ENCODE peak calls at places on chromosomes 12 and 14, in nine cellular contexts. One of them, this sample, is unnamed.

GRCh38 chr12:124480469-124481256 is 86.7 kb downstream of the NCOR2 start:
- DNase-seq in stimulated activated CD4-positive, alpha-beta T cell treated with anti-CD3 and anti-CD28 coated beads, Interleukin-2, amount 100 ng/mL, for 24 hours: peak
- DNase-seq in aorta: no peak
- DNase-seq in smooth muscle cell of the brain vasculature: peak
- DNase-seq in RWPE1: peak
- DNase-seq in epithelial cell of esophagus: no peak
- DNase-seq in kidney epithelial cell: peak
- DNase-seq in psoas muscle: peak
- DNase-seq in Karpas-422: no peak
- DNase-seq in this sample: no peak

GRCh38 chr12:50725011-50725899 is 38.6 kb upstream of the ATF1 start:
- DNase-seq in stimulated activated CD4-positive, alpha-beta T cell treated with anti-CD3 and anti-CD28 coated beads, Interleukin-2, amount 100 ng/mL, for 24 hours: no peak
- DNase-seq in aorta: no peak
- DNase-seq in smooth muscle cell of the brain vasculature: no peak
- DNase-seq in RWPE1: no peak
- DNase-seq in epithelial cell of esophagus: no peak
- DNase-seq in kidney epithelial cell: no peak
- DNase-seq in psoas muscle: no peak
- DNase-seq in Karpas-422: no peak
- DNase-seq in this sample: no peak

GRCh38 chr14:53399057-53399456 is 245.9 kb upstream of the DDHD1 start:
- DNase-seq in stimulated activated CD4-positive, alpha-beta T cell treated with anti-CD3 and anti-CD28 coated beads, Interleukin-2, amount 100 ng/mL, for 24 hours: no peak
- DNase-seq in aorta: no peak
- DNase-seq in smooth muscle cell of the brain vasculature: peak
- DNase-seq in RWPE1: peak
- DNase-seq in epithelial cell of esophagus: peak
- DNase-seq in kidney epithelial cell: no peak
- DNase-seq in psoas muscle: no peak
- DNase-seq in Karpas-422: no peak
- DNase-seq in this sample: no peak

GRCh38 chr12:112317481-112317880 is 64.8 kb downstream of the HECTD4 start:
- DNase-seq in stimulated activated CD4-positive, alpha-beta T cell treated with anti-CD3 and anti-CD28 coated beads, Interleukin-2, amount 100 ng/mL, for 24 hours: no peak
- DNase-seq in aorta: no peak
- DNase-seq in smooth muscle cell of the brain vasculature: no peak
- DNase-seq in RWPE1: no peak
- DNase-seq in epithelial cell of esophagus: no peak
- DNase-seq in kidney epithelial cell: no peak
- DNase-seq in psoas muscle: no peak
- DNase-seq in Karpas-422: no peak
- DNase-seq in this sample: no peak

GRCh38 chr14:65228436-65228835 is 126.1 kb upstream of the MAX start:
- DNase-seq in stimulated activated CD4-positive, alpha-beta T cell treated with anti-CD3 and anti-CD28 coated beads, Interleukin-2, amount 100 ng/mL, for 24 hours: no peak
- DNase-seq in aorta: no peak
- DNase-seq in smooth muscle cell of the brain vasculature: no peak
- DNase-seq in RWPE1: no peak
- DNase-seq in epithelial cell of esophagus: no peak
- DNase-seq in kidney epithelial cell: no peak
- DNase-seq in psoas muscle: no peak
- DNase-seq in Karpas-422: peak
- DNase-seq in this sample: no peak

GRCh38 chr12:49507139-49507538 is 31.7 kb upstream of the KCNH3 start:
- DNase-seq in stimulated activated CD4-positive, alpha-beta T cell treated with anti-CD3 and anti-CD28 coated beads, Interleukin-2, amount 100 ng/mL, for 24 hours: no peak
- DNase-seq in aorta: no peak
- DNase-seq in smooth muscle cell of the brain vasculature: no peak
- DNase-seq in RWPE1: peak
- DNase-seq in epithelial cell of esophagus: peak
- DNase-seq in kidney epithelial cell: peak
- DNase-seq in psoas muscle: no peak
- DNase-seq in Karpas-422: no peak
- DNase-seq in this sample: no peak

GRCh38 chr12:96883571-96883970 is 23.5 kb upstream of the NEDD1 start:
- DNase-seq in stimulated activated CD4-positive, alpha-beta T cell treated with anti-CD3 and anti-CD28 coated beads, Interleukin-2, amount 100 ng/mL, for 24 hours: no peak
- DNase-seq in aorta: no peak
- DNase-seq in smooth muscle cell of the brain vasculature: no peak
- DNase-seq in RWPE1: no peak
- DNase-seq in epithelial cell of esophagus: no peak
- DNase-seq in kidney epithelial cell: no peak
- DNase-seq in psoas muscle: no peak
- DNase-seq in Karpas-422: no peak
- DNase-seq in this sample: no peak

GRCh38 chr12:6607751-6608591 is 792 bp upstream of the CHD4 start:
- DNase-seq in stimulated activated CD4-positive, alpha-beta T cell treated with anti-CD3 and anti-CD28 coated beads, Interleukin-2, amount 100 ng/mL, for 24 hours: peak
- DNase-seq in aorta: no peak
- DNase-seq in smooth muscle cell of the brain vasculature: no peak
- DNase-seq in RWPE1: peak
- DNase-seq in epithelial cell of esophagus: peak
- DNase-seq in kidney epithelial cell: no peak
- DNase-seq in psoas muscle: peak
- DNase-seq in Karpas-422: peak
- DNase-seq in this sample: no peak

GRCh38 chr12:1318327-1319031 is 275.9 kb downstream of the FBXL14 start:
- DNase-seq in stimulated activated CD4-positive, alpha-beta T cell treated with anti-CD3 and anti-CD28 coated beads, Interleukin-2, amount 100 ng/mL, for 24 hours: no peak
- DNase-seq in aorta: no peak
- DNase-seq in smooth muscle cell of the brain vasculature: no peak
- DNase-seq in RWPE1: no peak
- DNase-seq in epithelial cell of esophagus: peak
- DNase-seq in kidney epithelial cell: no peak
- DNase-seq in psoas muscle: no peak
- DNase-seq in Karpas-422: peak
- DNase-seq in this sample: no peak

GRCh38 chr14:23951590-23952143 is 1.9 kb upstream of the DHRS4 start:
- DNase-seq in stimulated activated CD4-positive, alpha-beta T cell treated with anti-CD3 and anti-CD28 coated beads, Interleukin-2, amount 100 ng/mL, for 24 hours: no peak
- DNase-seq in aorta: no peak
- DNase-seq in smooth muscle cell of the brain vasculature: no peak
- DNase-seq in RWPE1: no peak
- DNase-seq in epithelial cell of esophagus: no peak
- DNase-seq in kidney epithelial cell: no peak
- DNase-seq in psoas muscle: no peak
- DNase-seq in Karpas-422: no peak
- DNase-seq in this sample: no peak

GRCh38 chr14:93764211-93764659 is 24.1 kb downstream of the PRIMA1 start:
- DNase-seq in stimulated activated CD4-positive, alpha-beta T cell treated with anti-CD3 and anti-CD28 coated beads, Interleukin-2, amount 100 ng/mL, for 24 hours: no peak
- DNase-seq in aorta: no peak
- DNase-seq in smooth muscle cell of the brain vasculature: no peak
- DNase-seq in RWPE1: peak
- DNase-seq in epithelial cell of esophagus: no peak
- DNase-seq in kidney epithelial cell: no peak
- DNase-seq in psoas muscle: no peak
- DNase-seq in Karpas-422: no peak
- DNase-seq in this sample: no peak

GRCh38 chr14:68182492-68182891 is 362.9 kb downstream of the RAD51B start:
- DNase-seq in stimulated activated CD4-positive, alpha-beta T cell treated with anti-CD3 and anti-CD28 coated beads, Interleukin-2, amount 100 ng/mL, for 24 hours: peak
- DNase-seq in aorta: no peak
- DNase-seq in smooth muscle cell of the brain vasculature: no peak
- DNase-seq in RWPE1: no peak
- DNase-seq in epithelial cell of esophagus: no peak
- DNase-seq in kidney epithelial cell: no peak
- DNase-seq in psoas muscle: no peak
- DNase-seq in Karpas-422: no peak
- DNase-seq in this sample: no peak

GRCh38 chr14:23644919-23645336 is 8.8 kb downstream of the DHRS2 start:
- DNase-seq in stimulated activated CD4-positive, alpha-beta T cell treated with anti-CD3 and anti-CD28 coated beads, Interleukin-2, amount 100 ng/mL, for 24 hours: no peak
- DNase-seq in aorta: no peak
- DNase-seq in smooth muscle cell of the brain vasculature: no peak
- DNase-seq in RWPE1: no peak
- DNase-seq in epithelial cell of esophagus: no peak
- DNase-seq in kidney epithelial cell: no peak
- DNase-seq in psoas muscle: no peak
- DNase-seq in Karpas-422: no peak
- DNase-seq in this sample: no peak

GRCh38 chr14:73025544-73025943 is 1.4 kb downstream of the ZFYVE1 start:
- DNase-seq in stimulated activated CD4-positive, alpha-beta T cell treated with anti-CD3 and anti-CD28 coated beads, Interleukin-2, amount 100 ng/mL, for 24 hours: no peak
- DNase-seq in aorta: no peak
- DNase-seq in smooth muscle cell of the brain vasculature: no peak
- DNase-seq in RWPE1: no peak
- DNase-seq in epithelial cell of esophagus: peak
- DNase-seq in kidney epithelial cell: no peak
- DNase-seq in psoas muscle: no peak
- DNase-seq in Karpas-422: peak
- DNase-seq in this sample: no peak

GRCh38 chr12:40802656-40803055 is 110.4 kb downstream of the CNTN1 start:
- DNase-seq in stimulated activated CD4-positive, alpha-beta T cell treated with anti-CD3 and anti-CD28 coated beads, Interleukin-2, amount 100 ng/mL, for 24 hours: no peak
- DNase-seq in aorta: no peak
- DNase-seq in smooth muscle cell of the brain vasculature: no peak
- DNase-seq in RWPE1: no peak
- DNase-seq in epithelial cell of esophagus: no peak
- DNase-seq in kidney epithelial cell: no peak
- DNase-seq in psoas muscle: no peak
- DNase-seq in Karpas-422: no peak
- DNase-seq in this sample: no peak

GRCh38 chr14:76236172-76237130 is 84.7 kb downstream of the GPATCH2L start:
- DNase-seq in stimulated activated CD4-positive, alpha-beta T cell treated with anti-CD3 and anti-CD28 coated beads, Interleukin-2, amount 100 ng/mL, for 24 hours: no peak
- DNase-seq in aorta: no peak
- DNase-seq in smooth muscle cell of the brain vasculature: no peak
- DNase-seq in RWPE1: no peak
- DNase-seq in epithelial cell of esophagus: no peak
- DNase-seq in kidney epithelial cell: no peak
- DNase-seq in psoas muscle: no peak
- DNase-seq in Karpas-422: no peak
- DNase-seq in this sample: no peak

GRCh38 chr12:79983969-79984629 is 49.2 kb upstream of the PPP1R12A start:
- DNase-seq in stimulated activated CD4-positive, alpha-beta T cell treated with anti-CD3 and anti-CD28 coated beads, Interleukin-2, amount 100 ng/mL, for 24 hours: no peak
- DNase-seq in aorta: no peak
- DNase-seq in smooth muscle cell of the brain vasculature: no peak
- DNase-seq in RWPE1: peak
- DNase-seq in epithelial cell of esophagus: peak
- DNase-seq in kidney epithelial cell: no peak
- DNase-seq in psoas muscle: no peak
- DNase-seq in Karpas-422: no peak
- DNase-seq in this sample: no peak

GRCh38 chr14:91872517-91873470 is 5.5 kb upstream of the TC2N start:
- DNase-seq in stimulated activated CD4-positive, alpha-beta T cell treated with anti-CD3 and anti-CD28 coated beads, Interleukin-2, amount 100 ng/mL, for 24 hours: no peak
- DNase-seq in aorta: peak
- DNase-seq in smooth muscle cell of the brain vasculature: no peak
- DNase-seq in RWPE1: peak
- DNase-seq in epithelial cell of esophagus: peak
- DNase-seq in kidney epithelial cell: peak
- DNase-seq in psoas muscle: peak
- DNase-seq in Karpas-422: no peak
- DNase-seq in this sample: peak

GRCh38 chr14:96246535-96246839 is 9.5 kb upstream of the BDKRB1 start:
- DNase-seq in stimulated activated CD4-positive, alpha-beta T cell treated with anti-CD3 and anti-CD28 coated beads, Interleukin-2, amount 100 ng/mL, for 24 hours: no peak
- DNase-seq in aorta: no peak
- DNase-seq in smooth muscle cell of the brain vasculature: peak
- DNase-seq in RWPE1: peak
- DNase-seq in epithelial cell of esophagus: peak
- DNase-seq in kidney epithelial cell: peak
- DNase-seq in psoas muscle: no peak
- DNase-seq in Karpas-422: no peak
- DNase-seq in this sample: no peak

GRCh38 chr14:104187931-104188726 is 49.7 kb downstream of the KIF26A start:
- DNase-seq in stimulated activated CD4-positive, alpha-beta T cell treated with anti-CD3 and anti-CD28 coated beads, Interleukin-2, amount 100 ng/mL, for 24 hours: no peak
- DNase-seq in aorta: no peak
- DNase-seq in smooth muscle cell of the brain vasculature: no peak
- DNase-seq in RWPE1: no peak
- DNase-seq in epithelial cell of esophagus: no peak
- DNase-seq in kidney epithelial cell: no peak
- DNase-seq in psoas muscle: no peak
- DNase-seq in Karpas-422: no peak
- DNase-seq in this sample: no peak

GRCh38 chr14:100618763-100619320 is 31.6 kb upstream of the BEGAIN start:
- DNase-seq in stimulated activated CD4-positive, alpha-beta T cell treated with anti-CD3 and anti-CD28 coated beads, Interleukin-2, amount 100 ng/mL, for 24 hours: no peak
- DNase-seq in aorta: no peak
- DNase-seq in smooth muscle cell of the brain vasculature: no peak
- DNase-seq in RWPE1: no peak
- DNase-seq in epithelial cell of esophagus: no peak
- DNase-seq in kidney epithelial cell: no peak
- DNase-seq in psoas muscle: no peak
- DNase-seq in Karpas-422: no peak
- DNase-seq in this sample: no peak

GRCh38 chr12:19841451-19841850 is 402.2 kb downstream of the AEBP2 start:
- DNase-seq in stimulated activated CD4-positive, alpha-beta T cell treated with anti-CD3 and anti-CD28 coated beads, Interleukin-2, amount 100 ng/mL, for 24 hours: no peak
- DNase-seq in aorta: no peak
- DNase-seq in smooth muscle cell of the brain vasculature: no peak
- DNase-seq in RWPE1: no peak
- DNase-seq in epithelial cell of esophagus: no peak
- DNase-seq in kidney epithelial cell: no peak
- DNase-seq in psoas muscle: no peak
- DNase-seq in Karpas-422: no peak
- DNase-seq in this sample: no peak

GRCh38 chr12:65800928-65801327 is 23.4 kb upstream of the HMGA2 start:
- DNase-seq in stimulated activated CD4-positive, alpha-beta T cell treated with anti-CD3 and anti-CD28 coated beads, Interleukin-2, amount 100 ng/mL, for 24 hours: no peak
- DNase-seq in aorta: no peak
- DNase-seq in smooth muscle cell of the brain vasculature: no peak
- DNase-seq in RWPE1: no peak
- DNase-seq in epithelial cell of esophagus: no peak
- DNase-seq in kidney epithelial cell: no peak
- DNase-seq in psoas muscle: no peak
- DNase-seq in Karpas-422: no peak
- DNase-seq in this sample: no peak

GRCh38 chr12:100716949-100717732 is 77.4 kb upstream of the ANO4 start:
- DNase-seq in stimulated activated CD4-positive, alpha-beta T cell treated with anti-CD3 and anti-CD28 coated beads, Interleukin-2, amount 100 ng/mL, for 24 hours: peak
- DNase-seq in aorta: no peak
- DNase-seq in smooth muscle cell of the brain vasculature: no peak
- DNase-seq in RWPE1: peak
- DNase-seq in epithelial cell of esophagus: peak
- DNase-seq in kidney epithelial cell: no peak
- DNase-seq in psoas muscle: no peak
- DNase-seq in Karpas-422: no peak
- DNase-seq in this sample: no peak

GRCh38 chr14:75196064-75196463 is 19.7 kb upstream of the TMED10 start:
- DNase-seq in stimulated activated CD4-positive, alpha-beta T cell treated with anti-CD3 and anti-CD28 coated beads, Interleukin-2, amount 100 ng/mL, for 24 hours: no peak
- DNase-seq in aorta: no peak
- DNase-seq in smooth muscle cell of the brain vasculature: no peak
- DNase-seq in RWPE1: no peak
- DNase-seq in epithelial cell of esophagus: no peak
- DNase-seq in kidney epithelial cell: no peak
- DNase-seq in psoas muscle: no peak
- DNase-seq in Karpas-422: no peak
- DNase-seq in this sample: no peak

GRCh38 chr12:34398366-34398705 is 376.0 kb downstream of the ALG10 start:
- DNase-seq in stimulated activated CD4-positive, alpha-beta T cell treated with anti-CD3 and anti-CD28 coated beads, Interleukin-2, amount 100 ng/mL, for 24 hours: no peak
- DNase-seq in aorta: peak
- DNase-seq in smooth muscle cell of the brain vasculature: no peak
- DNase-seq in RWPE1: no peak
- DNase-seq in epithelial cell of esophagus: no peak
- DNase-seq in kidney epithelial cell: no peak
- DNase-seq in psoas muscle: peak
- DNase-seq in Karpas-422: no peak
- DNase-seq in this sample: peak

GRCh38 chr14:100589071-100589759 is 2.0 kb upstream of the BEGAIN start:
- DNase-seq in stimulated activated CD4-positive, alpha-beta T cell treated with anti-CD3 and anti-CD28 coated beads, Interleukin-2, amount 100 ng/mL, for 24 hours: no peak
- DNase-seq in aorta: peak
- DNase-seq in smooth muscle cell of the brain vasculature: no peak
- DNase-seq in RWPE1: no peak
- DNase-seq in epithelial cell of esophagus: no peak
- DNase-seq in kidney epithelial cell: no peak
- DNase-seq in psoas muscle: peak
- DNase-seq in Karpas-422: no peak
- DNase-seq in this sample: no peak

GRCh38 chr12:68532204-68532886 is 78.4 kb upstream of the RAP1B start:
- DNase-seq in stimulated activated CD4-positive, alpha-beta T cell treated with anti-CD3 and anti-CD28 coated beads, Interleukin-2, amount 100 ng/mL, for 24 hours: no peak
- DNase-seq in aorta: no peak
- DNase-seq in smooth muscle cell of the brain vasculature: no peak
- DNase-seq in RWPE1: no peak
- DNase-seq in epithelial cell of esophagus: peak
- DNase-seq in kidney epithelial cell: no peak
- DNase-seq in psoas muscle: no peak
- DNase-seq in Karpas-422: no peak
- DNase-seq in this sample: no peak

GRCh38 chr12:12749433-12749832 is 32.3 kb downstream of the CDKN1B start:
- DNase-seq in stimulated activated CD4-positive, alpha-beta T cell treated with anti-CD3 and anti-CD28 coated beads, Interleukin-2, amount 100 ng/mL, for 24 hours: no peak
- DNase-seq in aorta: peak
- DNase-seq in smooth muscle cell of the brain vasculature: no peak
- DNase-seq in RWPE1: no peak
- DNase-seq in epithelial cell of esophagus: no peak
- DNase-seq in kidney epithelial cell: no peak
- DNase-seq in psoas muscle: no peak
- DNase-seq in Karpas-422: no peak
- DNase-seq in this sample: no peak

GRCh38 chr14:61460853-61461611 is 139.7 kb downstream of the PRKCH start:
- DNase-seq in stimulated activated CD4-positive, alpha-beta T cell treated with anti-CD3 and anti-CD28 coated beads, Interleukin-2, amount 100 ng/mL, for 24 hours: peak
- DNase-seq in aorta: no peak
- DNase-seq in smooth muscle cell of the brain vasculature: no peak
- DNase-seq in RWPE1: peak
- DNase-seq in epithelial cell of esophagus: peak
- DNase-seq in kidney epithelial cell: no peak
- DNase-seq in psoas muscle: no peak
- DNase-seq in Karpas-422: no peak
- DNase-seq in this sample: peak

GRCh38 chr12:62643470-62643869 is 176.8 kb downstream of the MON2 start:
- DNase-seq in stimulated activated CD4-positive, alpha-beta T cell treated with anti-CD3 and anti-CD28 coated beads, Interleukin-2, amount 100 ng/mL, for 24 hours: no peak
- DNase-seq in aorta: no peak
- DNase-seq in smooth muscle cell of the brain vasculature: no peak
- DNase-seq in RWPE1: no peak
- DNase-seq in epithelial cell of esophagus: no peak
- DNase-seq in kidney epithelial cell: no peak
- DNase-seq in psoas muscle: no peak
- DNase-seq in Karpas-422: no peak
- DNase-seq in this sample: no peak